ENCODE peak calls at places on chromosomes 13 and 19, in seven cellular contexts. W, Y, N, K, A, C and J are unnamed samples. For H3K27me3, the result is how much of the 10 kb centered on the place peaks cover.

GRCh38 chr13:98386632-98387031 is 190.3 kb downstream of the STK24 start:
- DNase-seq in W (no peak), Y (no peak), N (no peak), K (no peak), A (no peak), C (no peak), J (no peak)

GRCh38 chr13:101455863-101456262 is 3.4 kb downstream of the ITGBL1 start:
- DNase-seq in W (no peak), Y (no peak), N (no peak), K (no peak), A (no peak), C (no peak), J (no peak)

GRCh38 chr13:114152831-114153371 is 20.5 kb upstream of the RASA3 start:
- DNase-seq in W (no peak), Y (peak), N (no peak), K (no peak), A (no peak), C (no peak), J (no peak)

GRCh38 chr13:46668302-46668720 is 115.3 kb downstream of the LRCH1 start:
- DNase-seq in W (no peak), Y (no peak), N (no peak), K (no peak), A (no peak), C (peak), J (no peak)

GRCh38 chr19:3682741-3683404 is 17.4 kb downstream of the PIP5K1C start:
- DNase-seq in W (peak), Y (no peak), N (no peak), K (peak), A (no peak), C (no peak), J (no peak)

GRCh38 chr13:95970878-95971277 is 82.3 kb downstream of the UGGT2 start:
- DNase-seq in W (no peak), Y (peak), N (no peak), K (no peak), A (no peak), C (no peak), J (no peak)

GRCh38 chr13:77523834-77524728 is 11.4 kb upstream of the SCEL start:
- DNase-seq in W (no peak), Y (no peak), N (no peak), K (no peak), A (no peak), C (no peak), J (no peak)

GRCh38 chr13:98374750-98375149 is 197.7 kb upstream of the RNF113B start:
- DNase-seq in W (no peak), Y (no peak), N (no peak), K (no peak), A (no peak), C (no peak), J (no peak)

GRCh38 chr19:1082165-1082927 is 12.8 kb downstream of the POLR2E start:
- DNase-seq in W (peak), Y (peak), N (peak), K (peak), A (peak), C (peak), J (peak)

GRCh38 chr13:98632971-98633370 is 56.1 kb upstream of the STK24 start:
- DNase-seq in W (no peak), Y (no peak), N (no peak), K (peak), A (no peak), C (no peak), J (no peak)

GRCh38 chr19:39254539-39255345 is 6.1 kb upstream of the IFNL4 start:
- DNase-seq in W (no peak), Y (no peak), N (no peak), K (no peak), A (no peak), C (peak), J (no peak)

GRCh38 chr13:99056381-99057014 is 78.6 kb upstream of the DOCK9 start:
- DNase-seq in W (no peak), Y (no peak), N (no peak), K (no peak), A (no peak), C (no peak), J (no peak)

GRCh38 chr19:3186377-3186688 is 603 bp downstream of the NCLN start:
- DNase-seq in W (peak), Y (no peak), N (peak), K (no peak), A (no peak), C (no peak), J (peak)

GRCh38 chr13:70088926-70089325 is 18.7 kb upstream of the ATXN8OS start:
- DNase-seq in W (no peak), Y (peak), N (no peak), K (no peak), A (no peak), C (no peak), J (no peak)

GRCh38 chr13:40344270-40345148 is 321.9 kb downstream of the FOXO1 start:
- DNase-seq in W (no peak), Y (no peak), N (no peak), K (no peak), A (peak), C (no peak), J (peak)

GRCh38 chr13:39815345-39816111 is 160.1 kb downstream of the COG6 start:
- DNase-seq in W (peak), Y (no peak), N (no peak), K (no peak), A (no peak), C (no peak), J (no peak)

GRCh38 chr13:74891610-74892009 is 590.4 kb downstream of the TBC1D4 start:
- DNase-seq in W (no peak), Y (no peak), N (no peak), K (no peak), A (no peak), C (no peak), J (no peak)

GRCh38 chr19:8654591-8655339 is 24.3 kb downstream of the NFILZ start:
- DNase-seq in W (peak), Y (peak), N (peak), K (peak), A (peak), C (peak), J (peak)

GRCh38 chr13:23344923-23345322 is 88.6 kb downstream of the SACS start:
- DNase-seq in W (no peak), Y (no peak), N (no peak), K (no peak), A (no peak), C (no peak), J (no peak)
- H3K27me3 ChIP-seq in W (under half), Y (under half), N (under half), K (under half), A (under half), C (under half), J (under half)

GRCh38 chr19:18426416-18426767 is 7.2 kb downstream of the SSBP4 start:
- DNase-seq in W (no peak), Y (peak), N (no peak), K (no peak), A (no peak), C (no peak), J (no peak)

GRCh38 chr19:18423258-18424020 is 4.2 kb downstream of the SSBP4 start:
- DNase-seq in W (peak), Y (peak), N (no peak), K (no peak), A (no peak), C (no peak), J (no peak)

GRCh38 chr19:18424122-18424889 is 5.1 kb downstream of the SSBP4 start:
- DNase-seq in W (peak), Y (peak), N (no peak), K (no peak), A (no peak), C (no peak), J (no peak)

GRCh38 chr19:18425515-18426415 is 6.6 kb downstream of the SSBP4 start:
- DNase-seq in W (peak), Y (peak), N (no peak), K (no peak), A (peak), C (no peak), J (no peak)

GRCh38 chr19:18424890-18425514 is 5.8 kb downstream of the SSBP4 start:
- DNase-seq in W (peak), Y (no peak), N (no peak), K (no peak), A (no peak), C (no peak), J (no peak)
- H3K27me3 ChIP-seq in W (under half), Y (under half), N (under half), K (under half), A (under half), C (under half), J (under half)

DNA sequence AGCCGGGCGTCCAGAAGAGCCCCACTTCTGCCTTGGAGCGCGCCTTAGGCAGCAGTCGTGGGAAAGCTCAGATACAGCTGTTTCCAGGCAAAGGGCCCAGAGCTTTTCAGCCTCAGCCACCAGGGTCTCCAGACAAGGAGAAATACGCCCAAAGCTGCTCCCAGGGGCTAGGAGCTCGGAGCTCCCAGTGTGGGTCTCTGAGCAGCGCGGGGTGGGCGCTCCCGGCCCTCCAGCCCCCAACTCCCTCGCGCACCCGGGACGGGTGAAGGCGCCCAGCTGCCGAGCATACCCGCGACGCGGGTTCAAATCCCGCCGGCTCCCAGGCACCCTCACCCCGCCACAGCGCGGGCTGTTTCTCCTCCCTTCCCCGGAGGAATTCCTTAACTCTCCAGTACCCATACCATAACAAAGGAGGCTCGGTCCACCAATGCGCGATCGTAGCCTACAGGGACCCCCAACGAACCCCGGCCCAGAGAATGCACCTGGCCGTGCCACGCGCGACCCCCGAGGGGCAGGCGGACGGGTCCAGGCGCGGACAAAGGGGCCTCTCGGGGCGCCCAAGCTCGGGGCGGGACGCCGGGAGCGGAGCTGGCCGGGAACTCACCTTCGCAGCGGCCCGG is 507 bp downstream of the COL4A1 start:
- DNase-seq in W (peak), Y (peak), N (no peak), K (no peak), A (no peak), C (no peak), J (no peak)
- H3K27me3 ChIP-seq in W (under half), Y (under half), N (under half), K (under half), A (half or more), C (under half), J (under half)

DNA sequence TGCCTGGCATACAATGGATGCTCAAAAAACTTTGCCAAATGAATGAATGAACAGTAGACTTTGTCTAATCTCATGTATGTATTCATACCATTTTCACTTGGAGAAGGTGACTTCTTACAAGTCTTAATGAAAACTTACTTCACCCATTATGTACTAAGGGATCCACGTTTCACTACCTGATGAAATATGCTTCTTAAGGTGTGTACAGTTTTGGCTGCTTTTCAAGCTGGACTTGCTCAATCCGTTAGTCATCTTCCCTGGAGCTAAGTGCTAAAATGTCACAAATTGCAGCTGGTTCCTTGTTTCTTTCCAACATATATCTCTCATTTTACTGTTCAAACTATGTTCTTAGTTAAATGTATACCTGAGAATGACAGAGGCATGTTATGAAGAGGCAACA is 4.2 kb upstream of the CCNA1 start:
- DNase-seq in W (no peak), Y (no peak), N (no peak), K (no peak), A (no peak), C (no peak), J (no peak)
- H3K27me3 ChIP-seq in W (under half), Y (under half), N (under half), K (under half), A (under half), C (under half), J (under half)

GRCh38 chr19:40512473-40513344 is 45.9 kb downstream of the SPTBN4 start:
- DNase-seq in W (no peak), Y (peak), N (no peak), K (peak), A (no peak), C (no peak), J (no peak)

GRCh38 chr19:40512110-40512472 is 45.3 kb downstream of the SPTBN4 start:
- DNase-seq in W (no peak), Y (no peak), N (no peak), K (no peak), A (no peak), C (no peak), J (no peak)

GRCh38 chr19:40508739-40509260 is 42.0 kb downstream of the SPTBN4 start:
- DNase-seq in W (no peak), Y (no peak), N (no peak), K (no peak), A (no peak), C (no peak), J (no peak)

GRCh38 chr19:40511487-40511886 is 44.7 kb downstream of the SPTBN4 start:
- DNase-seq in W (no peak), Y (no peak), N (no peak), K (no peak), A (no peak), C (no peak), J (no peak)

GRCh38 chr19:40510526-40511115 is 43.8 kb downstream of the SPTBN4 start:
- DNase-seq in W (no peak), Y (no peak), N (no peak), K (no peak), A (no peak), C (no peak), J (no peak)
- H3K27me3 ChIP-seq in W (under half), Y (half or more), N (under half), K (under half), A (under half), C (under half), J (under half)

GRCh38 chr19:53998223-53998622 is 6.8 kb downstream of the CACNG6 start:
- DNase-seq in W (no peak), Y (no peak), N (no peak), K (no peak), A (no peak), C (no peak), J (no peak)
- H3K27me3 ChIP-seq in W (under half), Y (under half), N (under half), K (under half), A (under half), C (under half), J (under half)